ENCODE peak calls at places on chromosomes 5 and 9, in five cellular contexts. M is activated T-helper 1 cell treated with Interleukin-2 at 50 U/mL for 16 hours, T is astrocyte of the cerebellum, J is cerebellar cortex, F is C1 segment of cervical spinal cord. O is an unnamed sample.

GRCh38 chr9:22342489-22343217 is 104.0 kb upstream of the DMRTA1 start:
- DNase-seq in M (no peak), T (peak), J (no peak), F (no peak), O (no peak)

GRCh38 chr9:77883846-77884771 is 147.5 kb downstream of the GNAQ start:
- DNase-seq in M (no peak), T (peak), J (no peak), F (no peak), O (no peak)

GRCh38 chr9:29449294-29449693 is 1876.0 kb upstream of the C9orf72 start:
- DNase-seq in M (no peak), T (no peak), J (no peak), F (no peak), O (no peak)

GRCh38 chr9:131239307-131239975 is 36.9 kb downstream of the FAM78A start:
- DNase-seq in M (no peak), T (no peak), J (peak), F (no peak), O (no peak)

GRCh38 chr9:16335788-16336580 is 534.5 kb downstream of the BNC2 start:
- DNase-seq in M (no peak), T (peak), J (no peak), F (no peak), O (no peak)

GRCh38 chr9:34256987-34257585 is 72.0 kb downstream of the KIF24 start:
- DNase-seq in M (no peak), T (no peak), J (no peak), F (no peak), O (no peak)

GRCh38 chr5:179393078-179393477 is 47.8 kb upstream of the ADAMTS2 start:
- DNase-seq in M (no peak), T (no peak), J (no peak), F (no peak), O (no peak)

GRCh38 chr5:117701067-117701466 is 1126.4 kb upstream of the SEMA6A start:
- DNase-seq in M (no peak), T (no peak), J (no peak), F (no peak), O (no peak)

GRCh38 chr9:88684046-88684445 is 149.1 kb downstream of the NXNL2 start:
- DNase-seq in M (no peak), T (no peak), J (no peak), F (no peak), O (no peak)

GRCh38 chr5:109964136-109964535 is 274.4 kb downstream of the MAN2A1 start:
- DNase-seq in M (no peak), T (no peak), J (no peak), F (no peak), O (no peak)

GRCh38 chr5:72692273-72692672 is 124.2 kb upstream of the TNPO1 start:
- DNase-seq in M (no peak), T (no peak), J (no peak), F (no peak), O (no peak)

GRCh38 chr9:107345327-107345726 is 62.2 kb downstream of the RAD23B start:
- DNase-seq in M (no peak), T (no peak), J (no peak), F (no peak), O (no peak)

GRCh38 chr5:60161340-60161934 is 267.9 kb upstream of the PDE4D start:
- DNase-seq in M (no peak), T (no peak), J (peak), F (no peak), O (no peak)

GRCh38 chr5:128441923-128442322 is 96.1 kb downstream of the FBN2 start:
- DNase-seq in M (no peak), T (no peak), J (no peak), F (no peak), O (no peak)

GRCh38 chr9:106127771-106128170 is 433.4 kb downstream of the TMEM38B start:
- DNase-seq in M (no peak), T (peak), J (no peak), F (no peak), O (no peak)

O was measured in hypothalamus.